ENCODE peak calls at places on chromosome 19, in five cellular contexts. Q, R, Y, W and E are unnamed samples.

GRCh38 chr19:8363803-8364771 is at the start of gene ANGPTL4:
- DNase-seq in Q (peak), R (peak), Y (peak), W (no peak), E (no peak)

GRCh38 chr19:12195501-12195860 is 32.6 kb downstream of the ZNF136 start:
- DNase-seq in Q (no peak), R (peak), Y (no peak), W (no peak), E (no peak)

GRCh38 chr19:7857727-7858701 is 16.2 kb downstream of the PRR36 start:
- DNase-seq in Q (no peak), R (peak), Y (no peak), W (no peak), E (no peak)

GRCh38 chr19:51501594-51502263 is at the start of gene SIGLEC12:
- DNase-seq in Q (no peak), R (no peak), Y (no peak), W (no peak), E (peak)

GRCh38 chr19:6767081-6767356 is 216 bp downstream of the SH2D3A start:
- DNase-seq in Q (no peak), R (peak), Y (no peak), W (no peak), E (no peak)

GRCh38 chr19:30634431-30634830 is 262.2 kb downstream of the ZNF536 start:
- DNase-seq in Q (no peak), R (no peak), Y (no peak), W (no peak), E (no peak)

GRCh38 chr19:38267780-38268430 is 3.5 kb downstream of the SPINT2 start:
- DNase-seq in Q (peak), R (peak), Y (peak), W (no peak), E (no peak)

GRCh38 chr19:50850738-50851137 is 4.0 kb upstream of the KLK3 start:
- DNase-seq in Q (no peak), R (no peak), Y (no peak), W (no peak), E (no peak)

GRCh38 chr19:50516456-50516855 is 2.7 kb upstream of the ASPDH start:
- DNase-seq in Q (no peak), R (peak), Y (no peak), W (no peak), E (no peak)

GRCh38 chr19:45200614-45201013 is 22.0 kb downstream of the BLOC1S3 start:
- DNase-seq in Q (no peak), R (peak), Y (no peak), W (no peak), E (no peak)

GRCh38 chr19:8473652-8474476 is 28.6 kb downstream of the PRAM1 start:
- DNase-seq in Q (no peak), R (no peak), Y (no peak), W (no peak), E (no peak)

GRCh38 chr19:6030214-6030507 is 52.2 kb upstream of the RANBP3 start:
- DNase-seq in Q (no peak), R (no peak), Y (no peak), W (no peak), E (no peak)

GRCh38 chr19:51367565-51368365 is 1.0 kb downstream of the CLDND2 start:
- DNase-seq in Q (peak), R (peak), Y (peak), W (peak), E (peak)

GRCh38 chr19:15702590-15702930 is 25.3 kb upstream of the OR10H2 start:
- DNase-seq in Q (peak), R (peak), Y (peak), W (no peak), E (peak)

GRCh38 chr19:32887572-32887971 is 18.0 kb upstream of the SLC7A9 start:
- DNase-seq in Q (no peak), R (no peak), Y (no peak), W (no peak), E (no peak)

GRCh38 chr19:927044-927706 is 1.3 kb downstream of the ARID3A start:
- DNase-seq in Q (no peak), R (peak), Y (no peak), W (no peak), E (no peak)

GRCh38 chr19:927707-928401 is 2.0 kb downstream of the ARID3A start:
- DNase-seq in Q (no peak), R (peak), Y (no peak), W (no peak), E (no peak)

GRCh38 chr19:926595-927043 is 784 bp downstream of the ARID3A start:
- DNase-seq in Q (no peak), R (peak), Y (no peak), W (no peak), E (no peak)

GRCh38 chr19:925087-925911 is 536 bp upstream of the ARID3A start:
- DNase-seq in Q (peak), R (peak), Y (peak), W (peak), E (peak)

DNA sequence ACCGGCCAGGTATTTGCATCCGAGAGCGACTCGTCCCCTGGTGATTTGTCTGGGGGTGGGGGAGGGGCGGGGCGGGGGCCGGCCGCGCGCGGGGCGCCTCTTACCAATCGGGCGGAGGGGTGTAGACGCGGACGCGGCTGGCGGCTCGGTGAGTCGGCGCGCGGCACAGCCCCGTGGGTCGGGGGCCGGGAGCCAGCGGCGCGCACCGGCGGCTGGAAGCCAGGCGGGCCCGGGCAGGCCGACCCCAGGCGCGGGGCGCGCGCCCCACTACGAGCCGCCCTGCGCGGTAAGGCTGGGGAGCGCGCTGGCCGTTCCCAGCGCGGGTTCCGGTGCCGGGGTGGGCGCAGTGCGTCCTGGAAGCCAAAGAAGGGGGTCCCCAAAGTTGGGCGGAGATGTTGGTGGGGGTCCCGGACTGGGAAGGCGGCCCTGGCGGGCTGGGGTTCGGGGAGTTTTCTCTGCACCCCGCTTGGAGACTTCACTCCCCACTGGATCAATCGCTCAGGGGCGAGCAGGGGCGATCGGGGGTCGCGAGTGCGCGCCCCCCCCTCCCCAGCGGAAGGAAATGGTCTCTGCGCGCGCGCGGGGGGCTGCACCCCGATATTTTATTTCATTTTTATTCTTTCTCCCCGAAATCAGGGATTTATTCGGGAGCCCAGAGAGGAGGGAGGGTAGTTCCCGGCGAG is at the start of gene ARID3A:
- DNase-seq in Q (peak), R (no peak), Y (no peak), W (no peak), E (peak)
- TF ChIP-seq POLR2AphosphoS5 in Q (no peak), R (no peak), Y (no peak), W (no peak), E (no peak)

GRCh38 chr19:18386543-18387251 is 739 bp downstream of the GDF15 start:
- DNase-seq in Q (peak), R (no peak), Y (no peak), W (no peak), E (no peak)
- TF ChIP-seq POLR2AphosphoS5 in Q (no peak), R (no peak), Y (no peak), W (no peak), E (no peak)

GRCh38 chr19:52592301-52592700 is 22.2 kb downstream of the ZNF701 start:
- DNase-seq in Q (no peak), R (no peak), Y (no peak), W (no peak), E (no peak)
- TF ChIP-seq POLR2AphosphoS5 in Q (no peak), R (no peak), Y (no peak), W (no peak), E (no peak)

GRCh38 chr19:20077791-20078463 is at the start of gene ZNF90:
- DNase-seq in Q (peak), R (peak), Y (peak), W (peak), E (peak)
- TF ChIP-seq POLR2AphosphoS5 in Q (peak), R (peak), Y (peak), W (peak), E (no peak)

GRCh38 chr19:10920288-10920655 is 8.2 kb downstream of the YIPF2 start:
- DNase-seq in Q (no peak), R (no peak), Y (no peak), W (no peak), E (no peak)

GRCh38 chr19:10920781-10921180 is 7.7 kb downstream of the YIPF2 start:
- DNase-seq in Q (no peak), R (no peak), Y (no peak), W (no peak), E (no peak)

GRCh38 chr19:10921909-10922637 is 6.4 kb downstream of the YIPF2 start:
- DNase-seq in Q (no peak), R (peak), Y (no peak), W (no peak), E (no peak)

GRCh38 chr19:10922638-10923014 is 5.8 kb downstream of the YIPF2 start:
- DNase-seq in Q (no peak), R (no peak), Y (no peak), W (no peak), E (no peak)

GRCh38 chr19:10921199-10921879 is 7.1 kb downstream of the YIPF2 start:
- DNase-seq in Q (no peak), R (no peak), Y (no peak), W (no peak), E (no peak)
- TF ChIP-seq POLR2AphosphoS5 in Q (no peak), R (peak), Y (no peak), W (no peak), E (peak)

GRCh38 chr19:3056454-3057016 is 5.8 kb downstream of the TLE5 start:
- DNase-seq in Q (no peak), R (no peak), Y (no peak), W (no peak), E (no peak)
- TF ChIP-seq POLR2AphosphoS5 in Q (no peak), R (no peak), Y (no peak), W (no peak), E (no peak)